ENCODE peak calls at places on chromosomes 16 and 17, in five cellular contexts. S, P, M, G and Q are unnamed samples.
A peak's percentile ranks its signal among the peaks of the same experiment; 100 is the strongest.

GRCh38 chr17:43044024-43044423 is 19.0 kb downstream of the RND2 start:
- DNase-seq in S (no peak), P (no peak), M (no peak), G (no peak), Q (no peak)

GRCh38 chr16:54284319-54284930 is 2.2 kb downstream of the IRX3 start:
- DNase-seq in S (peak; percentile 36), P (no peak), M (no peak), G (peak; percentile 44), Q (peak; percentile 47)

GRCh38 chr17:394718-395095 is 42.1 kb upstream of the RPH3AL start:
- DNase-seq in S (no peak), P (no peak), M (no peak), G (no peak), Q (no peak)

GRCh38 chr16:85733155-85733838 is 17.6 kb downstream of the C16orf74 start:
- DNase-seq in S (no peak), P (no peak), M (no peak), G (no peak), Q (no peak)

GRCh38 chr16:80319181-80319580 is 221.6 kb upstream of the DYNLRB2 start:
- DNase-seq in S (peak; percentile 61), P (no peak), M (no peak), G (no peak), Q (no peak)

GRCh38 chr16:67185003-67185865 is 1.5 kb upstream of the MATCAP1 start:
- DNase-seq in S (peak; percentile 94), P (peak; percentile 77), M (peak; percentile 91), G (peak; percentile 81), Q (peak; percentile 97)

GRCh38 chr16:21083729-21084268 is 66.8 kb downstream of the DNAH3 start:
- DNase-seq in S (peak; percentile 84), P (peak; percentile 47), M (peak; percentile 54), G (peak; percentile 54), Q (peak; percentile 20)

GRCh38 chr17:49106366-49107210 is 26.0 kb upstream of the B4GALNT2 start:
- DNase-seq in S (peak; percentile 90), P (no peak), M (peak; percentile 83), G (no peak), Q (peak; percentile 78)

GRCh38 chr17:45823598-45823997 is 21.1 kb upstream of the SPPL2C start:
- DNase-seq in S (no peak), P (no peak), M (no peak), G (no peak), Q (no peak)

GRCh38 chr17:73591278-73592078 is 52.8 kb downstream of the SDK2 start:
- DNase-seq in S (no peak), P (no peak), M (no peak), G (no peak), Q (peak; percentile 5)

GRCh38 chr16:2827831-2828520 is 2.1 kb upstream of the ZG16B start:
- DNase-seq in S (no peak), P (no peak), M (no peak), G (no peak), Q (peak; percentile 92)

GRCh38 chr16:50274771-50275415 is 8.5 kb downstream of the ADCY7 start:
- DNase-seq in S (no peak), P (no peak), M (no peak), G (no peak), Q (no peak)

GRCh38 chr16:81445926-81446317 is 1.3 kb downstream of the CMIP start:
- DNase-seq in S (peak; percentile 67), P (no peak), M (no peak), G (no peak), Q (no peak)

GRCh38 chr17:38421224-38421841 is 6.9 kb upstream of the ARHGAP23 start:
- DNase-seq in S (no peak), P (no peak), M (peak; percentile 69), G (no peak), Q (no peak)

GRCh38 chr17:31309525-31309924 is 4.3 kb downstream of the EVI2B start:
- DNase-seq in S (no peak), P (no peak), M (no peak), G (no peak), Q (no peak)

GRCh38 chr16:69773255-69773947 is 11.3 kb downstream of the WWP2 start:
- DNase-seq in S (no peak), P (no peak), M (no peak), G (no peak), Q (no peak)

GRCh38 chr16:78505544-78506371 is 406.3 kb downstream of the WWOX start:
- DNase-seq in S (peak; percentile 16), P (no peak), M (no peak), G (no peak), Q (no peak)

GRCh38 chr16:1197237-1197866 is 27.7 kb downstream of the TPSG1 start:
- DNase-seq in S (no peak), P (no peak), M (no peak), G (no peak), Q (no peak)

GRCh38 chr17:13531701-13532100 is 70.0 kb downstream of the HS3ST3A1 start:
- DNase-seq in S (no peak), P (no peak), M (no peak), G (no peak), Q (no peak)

GRCh38 chr17:21163101-21163500 is 36.3 kb downstream of the DHRS7B start:
- DNase-seq in S (no peak), P (no peak), M (no peak), G (no peak), Q (no peak)

GRCh38 chr17:59406808-59407381 is 75.4 kb downstream of the YPEL2 start:
- DNase-seq in S (no peak), P (no peak), M (peak; percentile 57), G (no peak), Q (no peak)

GRCh38 chr16:50616883-50617629 is 64.1 kb downstream of the SNX20 start:
- DNase-seq in S (peak; percentile 87), P (no peak), M (no peak), G (no peak), Q (no peak)

GRCh38 chr16:19515765-19516164 is 6.1 kb downstream of the GDE1 start:
- DNase-seq in S (no peak), P (no peak), M (peak; percentile 50), G (no peak), Q (no peak)

GRCh38 chr17:61330174-61331150 is 69.2 kb upstream of the TBX2 start:
- DNase-seq in S (no peak), P (no peak), M (no peak), G (no peak), Q (no peak)

GRCh38 chr17:61333151-61333550 is 66.5 kb upstream of the TBX2 start:
- DNase-seq in S (no peak), P (no peak), M (no peak), G (no peak), Q (no peak)

GRCh38 chr17:61328351-61328750 is 71.3 kb upstream of the TBX2 start:
- DNase-seq in S (no peak), P (no peak), M (no peak), G (no peak), Q (no peak)

GRCh38 chr17:61331886-61332285 is 67.8 kb upstream of the TBX2 start:
- DNase-seq in S (no peak), P (no peak), M (no peak), G (no peak), Q (no peak)

DNA sequence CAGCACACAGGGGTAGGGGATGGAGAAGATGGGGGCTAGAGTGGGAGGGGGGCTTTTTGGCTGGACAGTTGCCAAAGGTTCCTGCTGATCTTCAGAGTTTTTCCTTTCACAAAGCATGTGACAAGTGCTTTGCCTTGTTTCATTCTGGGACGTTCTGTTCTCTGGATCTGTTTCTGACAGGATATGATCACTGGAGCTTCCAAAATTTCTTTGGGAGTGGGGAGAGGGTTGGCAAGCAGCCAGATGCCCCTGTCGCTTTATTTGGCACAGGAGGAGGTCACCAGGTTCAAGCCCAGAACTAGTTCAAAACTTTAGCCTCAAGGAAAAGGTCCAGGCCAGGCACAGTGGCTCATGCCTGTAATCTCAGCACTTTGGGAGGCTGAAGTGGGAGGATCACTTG is 68.5 kb upstream of the TBX2 start:
- DNase-seq in S (no peak), P (no peak), M (no peak), G (no peak), Q (no peak)
- H2BK120ac ChIP-seq in S (no peak overlapping the region), P (no peak overlapping the region), M (peak overlapping the region; percentile 38), G (no peak overlapping the region), Q (no peak overlapping the region)

GRCh38 chr16:27787661-27788060 is 237.7 kb downstream of the KATNIP start:
- DNase-seq in S (no peak), P (no peak), M (no peak), G (no peak), Q (no peak)

GRCh38 chr16:27784351-27785306 is 234.7 kb downstream of the KATNIP start:
- DNase-seq in S (no peak), P (no peak), M (no peak), G (no peak), Q (no peak)

GRCh38 chr16:27786221-27786848 is 236.4 kb downstream of the KATNIP start:
- DNase-seq in S (no peak), P (no peak), M (no peak), G (no peak), Q (no peak)

GRCh38 chr16:27786881-27787625 is 237.1 kb downstream of the KATNIP start:
- DNase-seq in S (no peak), P (no peak), M (no peak), G (no peak), Q (no peak)

DNA sequence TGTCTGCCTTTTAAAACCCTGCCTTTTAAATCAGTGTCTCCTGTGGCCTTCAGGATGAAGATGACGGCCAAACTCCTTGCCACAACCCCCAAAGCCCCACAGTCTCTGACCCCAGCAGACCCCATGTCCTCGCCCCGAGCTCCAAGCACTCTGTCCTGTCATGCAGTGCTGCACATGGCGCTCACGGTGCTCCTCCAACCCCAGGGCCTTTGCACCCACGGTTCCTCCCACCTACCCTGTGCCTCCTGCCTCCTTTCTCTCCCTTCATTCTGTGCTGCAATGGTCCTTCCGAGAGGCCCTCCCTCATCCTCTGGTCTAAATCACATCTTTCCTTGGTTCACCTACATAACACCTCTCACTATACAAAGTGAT is 235.3 kb downstream of the KATNIP start:
- DNase-seq in S (no peak), P (no peak), M (no peak), G (no peak), Q (no peak)
- H3K9ac ChIP-seq in S (no peak overlapping the region), P (no peak overlapping the region), M (no peak overlapping the region), G (no peak overlapping the region), Q (no peak overlapping the region)

DNA sequence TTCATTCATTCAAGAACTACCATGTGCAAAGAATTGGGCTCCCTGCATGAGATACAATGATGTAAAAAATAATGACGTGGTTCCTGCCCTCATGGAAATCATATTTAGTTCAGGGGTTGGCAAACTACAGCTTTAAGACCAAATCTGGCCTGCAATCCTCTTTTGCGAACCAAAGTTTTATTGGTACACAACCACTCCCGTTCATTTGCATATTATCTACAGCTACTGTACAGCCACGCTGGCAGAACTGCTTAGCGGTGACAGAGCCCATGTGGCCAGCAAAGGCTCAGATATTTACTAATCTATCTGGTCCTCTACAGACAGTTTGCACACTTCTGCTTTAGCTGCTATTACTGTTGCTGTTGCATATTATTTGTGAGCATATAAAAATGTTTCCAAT is 167.7 kb downstream of the XYLT1 start:
- DNase-seq in S (no peak), P (no peak), M (no peak), G (no peak), Q (no peak)
- H3K27ac ChIP-seq in S (no peak overlapping the region), P (no peak overlapping the region), M (no peak overlapping the region), G (no peak overlapping the region), Q (no peak overlapping the region)

GRCh38 chr17:76700627-76701470 is 9.9 kb downstream of the MXRA7 start:
- DNase-seq in S (peak; percentile 46), P (no peak), M (peak; percentile 93), G (no peak), Q (peak; percentile 95)

GRCh38 chr17:76702941-76703637 is 7.7 kb downstream of the MXRA7 start:
- DNase-seq in S (no peak), P (no peak), M (no peak), G (no peak), Q (no peak)

GRCh38 chr17:76700290-76700626 is 10.5 kb downstream of the MXRA7 start:
- DNase-seq in S (no peak), P (no peak), M (no peak), G (no peak), Q (no peak)

GRCh38 chr17:76704799-76705198 is 6.0 kb downstream of the MXRA7 start:
- DNase-seq in S (no peak), P (no peak), M (no peak), G (no peak), Q (no peak)

GRCh38 chr17:76701471-76701967 is 9.2 kb downstream of the MXRA7 start:
- DNase-seq in S (no peak), P (no peak), M (no peak), G (no peak), Q (no peak)
- H2BK120ac ChIP-seq in S (no peak overlapping the region), P (no peak overlapping the region), M (peak overlapping the region; percentile 67), G (peak overlapping the region; percentile 23), Q (no peak overlapping the region)